ENCODE peak calls at places on chromosomes 4 and X, in six cellular contexts. One of them, this sample, is unnamed.

GRCh38 chr4:52045028-52045427 is 6.1 kb upstream of the SPATA18 start:
- DNase-seq in activated T-helper 9 cell treated with anti-CD3 and anti-CD28 coated beads, Interleukin-2, amount 50 U/mL, for 16 hours: no peak
- DNase-seq in lung microvascular endothelial cell: no peak
- DNase-seq in 8988T: no peak
- DNase-seq in AG09309: no peak
- DNase-seq in pancreas: no peak
- DNase-seq in this sample: no peak

GRCh38 chr4:2723751-2724150 is 32.4 kb downstream of the TNIP2 start:
- DNase-seq in pancreas: no peak
- DNase-seq in 8988T: no peak
- DNase-seq in activated T-helper 9 cell treated with anti-CD3 and anti-CD28 coated beads, Interleukin-2, amount 50 U/mL, for 16 hours: no peak
- DNase-seq in AG09309: no peak
- DNase-seq in lung microvascular endothelial cell: no peak
- DNase-seq in this sample: no peak

GRCh38 chr4:151853034-151853433 is 92.2 kb upstream of the GATB start:
- DNase-seq in AG09309: no peak
- DNase-seq in pancreas: no peak
- DNase-seq in lung microvascular endothelial cell: no peak
- DNase-seq in activated T-helper 9 cell treated with anti-CD3 and anti-CD28 coated beads, Interleukin-2, amount 50 U/mL, for 16 hours: no peak
- DNase-seq in 8988T: no peak
- DNase-seq in this sample: no peak

GRCh38 chr4:80069108-80069836 is 3.8 kb downstream of the ANTXR2 start:
- DNase-seq in AG09309: no peak
- DNase-seq in activated T-helper 9 cell treated with anti-CD3 and anti-CD28 coated beads, Interleukin-2, amount 50 U/mL, for 16 hours: no peak
- DNase-seq in pancreas: no peak
- DNase-seq in 8988T: no peak
- DNase-seq in lung microvascular endothelial cell: no peak
- DNase-seq in this sample: no peak

GRCh38 chr4:8355864-8356565 is 84.5 kb downstream of the ACOX3 start:
- DNase-seq in 8988T: no peak
- DNase-seq in lung microvascular endothelial cell: no peak
- DNase-seq in AG09309: no peak
- DNase-seq in activated T-helper 9 cell treated with anti-CD3 and anti-CD28 coated beads, Interleukin-2, amount 50 U/mL, for 16 hours: no peak
- DNase-seq in pancreas: no peak
- DNase-seq in this sample: no peak

GRCh38 chrX:31123335-31123734 is 51.5 kb upstream of the FTHL17 start:
- DNase-seq in lung microvascular endothelial cell: no peak
- DNase-seq in 8988T: no peak
- DNase-seq in pancreas: no peak
- DNase-seq in activated T-helper 9 cell treated with anti-CD3 and anti-CD28 coated beads, Interleukin-2, amount 50 U/mL, for 16 hours: no peak
- DNase-seq in AG09309: no peak
- DNase-seq in this sample: no peak

GRCh38 chrX:18702362-18703195 is 4.9 kb upstream of the PPEF1 start:
- DNase-seq in AG09309: no peak
- DNase-seq in lung microvascular endothelial cell: peak; percentile 22
- DNase-seq in pancreas: no peak
- DNase-seq in activated T-helper 9 cell treated with anti-CD3 and anti-CD28 coated beads, Interleukin-2, amount 50 U/mL, for 16 hours: no peak
- DNase-seq in 8988T: no peak
- DNase-seq in this sample: no peak

GRCh38 chr4:185210102-185210981 is 944 bp downstream of the SNX25 start:
- DNase-seq in lung microvascular endothelial cell: peak; percentile 65
- DNase-seq in AG09309: no peak
- DNase-seq in activated T-helper 9 cell treated with anti-CD3 and anti-CD28 coated beads, Interleukin-2, amount 50 U/mL, for 16 hours: no peak
- DNase-seq in pancreas: peak; percentile 51
- DNase-seq in 8988T: peak; percentile 44
- DNase-seq in this sample: no peak

GRCh38 chr4:64144994-64145393 is 264.3 kb downstream of the TECRL start:
- DNase-seq in lung microvascular endothelial cell: no peak
- DNase-seq in pancreas: no peak
- DNase-seq in 8988T: no peak
- DNase-seq in activated T-helper 9 cell treated with anti-CD3 and anti-CD28 coated beads, Interleukin-2, amount 50 U/mL, for 16 hours: no peak
- DNase-seq in AG09309: no peak
- DNase-seq in this sample: no peak

GRCh38 chr4:13378973-13379759 is 105.0 kb downstream of the RAB28 start:
- DNase-seq in pancreas: no peak
- DNase-seq in lung microvascular endothelial cell: no peak
- DNase-seq in 8988T: no peak
- DNase-seq in activated T-helper 9 cell treated with anti-CD3 and anti-CD28 coated beads, Interleukin-2, amount 50 U/mL, for 16 hours: no peak
- DNase-seq in AG09309: no peak
- DNase-seq in this sample: no peak

GRCh38 chrX:32183066-32183465 is 1028.3 kb downstream of the DMD start:
- DNase-seq in 8988T: no peak
- DNase-seq in pancreas: no peak
- DNase-seq in lung microvascular endothelial cell: no peak
- DNase-seq in AG09309: no peak
- DNase-seq in activated T-helper 9 cell treated with anti-CD3 and anti-CD28 coated beads, Interleukin-2, amount 50 U/mL, for 16 hours: no peak
- DNase-seq in this sample: no peak

GRCh38 chr4:139555073-139555704 is 830 bp downstream of the SETD7 start:
- DNase-seq in activated T-helper 9 cell treated with anti-CD3 and anti-CD28 coated beads, Interleukin-2, amount 50 U/mL, for 16 hours: peak; percentile 75
- DNase-seq in pancreas: peak; percentile 92
- DNase-seq in 8988T: no peak
- DNase-seq in AG09309: peak; percentile 52
- DNase-seq in lung microvascular endothelial cell: peak; percentile 96
- DNase-seq in this sample: peak; percentile 68

GRCh38 chr4:5824635-5825034 is 68.3 kb downstream of the CRMP1 start:
- DNase-seq in 8988T: peak; percentile 41
- DNase-seq in AG09309: no peak
- DNase-seq in activated T-helper 9 cell treated with anti-CD3 and anti-CD28 coated beads, Interleukin-2, amount 50 U/mL, for 16 hours: no peak
- DNase-seq in pancreas: no peak
- DNase-seq in lung microvascular endothelial cell: peak; percentile 60
- DNase-seq in this sample: no peak

GRCh38 chr4:39291686-39292085 is 74.5 kb downstream of the RFC1 start:
- DNase-seq in AG09309: no peak
- DNase-seq in lung microvascular endothelial cell: no peak
- DNase-seq in activated T-helper 9 cell treated with anti-CD3 and anti-CD28 coated beads, Interleukin-2, amount 50 U/mL, for 16 hours: no peak
- DNase-seq in 8988T: no peak
- DNase-seq in pancreas: no peak
- DNase-seq in this sample: no peak

GRCh38 chrX:20320461-20321159 is 53.9 kb upstream of the RPS6KA3 start:
- DNase-seq in activated T-helper 9 cell treated with anti-CD3 and anti-CD28 coated beads, Interleukin-2, amount 50 U/mL, for 16 hours: no peak
- DNase-seq in AG09309: no peak
- DNase-seq in pancreas: no peak
- DNase-seq in lung microvascular endothelial cell: no peak
- DNase-seq in 8988T: no peak
- DNase-seq in this sample: no peak

GRCh38 chrX:13295841-13296240 is 24.0 kb downstream of the ATXN3L start:
- DNase-seq in AG09309: no peak
- DNase-seq in activated T-helper 9 cell treated with anti-CD3 and anti-CD28 coated beads, Interleukin-2, amount 50 U/mL, for 16 hours: no peak
- DNase-seq in lung microvascular endothelial cell: no peak
- DNase-seq in pancreas: no peak
- DNase-seq in 8988T: no peak
- DNase-seq in this sample: no peak

GRCh38 chrX:113651306-113651705 is 810.7 kb upstream of the AMOT start:
- DNase-seq in pancreas: no peak
- DNase-seq in AG09309: no peak
- DNase-seq in 8988T: no peak
- DNase-seq in lung microvascular endothelial cell: no peak
- DNase-seq in activated T-helper 9 cell treated with anti-CD3 and anti-CD28 coated beads, Interleukin-2, amount 50 U/mL, for 16 hours: no peak
- DNase-seq in this sample: no peak

This sample was measured in GM04503.